ENCODE peak calls at places on chromosomes 1 and 21, in four cellular contexts. One of them, this sample, is unnamed.
A peak's percentile ranks its signal among the peaks of the same experiment; 100 is the strongest.

GRCh38 chr1:24416666-24417391 is 1.2 kb downstream of the NIPAL3 start:
- DNase-seq in SK-N-MC: no peak
- DNase-seq in endothelial cell of umbilical vein: no peak
- DNase-seq in K562: peak; percentile 53
- DNase-seq in this sample: peak; percentile 99

GRCh38 chr1:205983925-205984725 is 19.1 kb downstream of the RAB7B start:
- DNase-seq in SK-N-MC: no peak
- DNase-seq in endothelial cell of umbilical vein: peak; percentile 57
- DNase-seq in K562: peak; percentile 69
- DNase-seq in this sample: peak; percentile 51

GRCh38 chr1:92739669-92740524 is 45.0 kb downstream of the EVI5 start:
- DNase-seq in SK-N-MC: no peak
- DNase-seq in endothelial cell of umbilical vein: no peak
- DNase-seq in K562: no peak
- DNase-seq in this sample: no peak

GRCh38 chr1:94237291-94238226 is at the start of gene ARHGAP29:
- DNase-seq in SK-N-MC: no peak
- DNase-seq in endothelial cell of umbilical vein: peak; percentile 86
- DNase-seq in K562: peak; percentile 79
- DNase-seq in this sample: peak; percentile 39

GRCh38 chr1:214581785-214582184 is 21.2 kb upstream of the CENPF start:
- DNase-seq in SK-N-MC: no peak
- DNase-seq in endothelial cell of umbilical vein: peak; percentile 68
- DNase-seq in K562: no peak
- DNase-seq in this sample: peak; percentile 93

GRCh38 chr1:7646981-7647901 is 123.9 kb upstream of the VAMP3 start:
- DNase-seq in SK-N-MC: no peak
- DNase-seq in endothelial cell of umbilical vein: peak; percentile 36
- DNase-seq in K562: peak; percentile 94
- DNase-seq in this sample: no peak

GRCh38 chr1:154198756-154199562 is 7.1 kb upstream of the TPM3 start:
- DNase-seq in SK-N-MC: no peak
- DNase-seq in endothelial cell of umbilical vein: peak; percentile 78
- DNase-seq in K562: peak; percentile 75
- DNase-seq in this sample: peak; percentile 48

GRCh38 chr21:35324372-35325220 is 275.5 kb upstream of the RUNX1 start:
- DNase-seq in SK-N-MC: no peak
- DNase-seq in endothelial cell of umbilical vein: no peak
- DNase-seq in K562: no peak
- DNase-seq in this sample: peak; percentile 82

GRCh38 chr1:30652151-30652915 is 71.1 kb downstream of the MATN1 start:
- DNase-seq in SK-N-MC: no peak
- DNase-seq in endothelial cell of umbilical vein: no peak
- DNase-seq in K562: no peak
- DNase-seq in this sample: no peak

GRCh38 chr1:34715139-34715538 is 39.7 kb upstream of the GJB5 start:
- DNase-seq in SK-N-MC: no peak
- DNase-seq in endothelial cell of umbilical vein: no peak
- DNase-seq in K562: peak; percentile 41
- DNase-seq in this sample: no peak

GRCh38 chr1:208308221-208308620 is 64.0 kb upstream of the PLXNA2 start:
- DNase-seq in SK-N-MC: no peak
- DNase-seq in endothelial cell of umbilical vein: no peak
- DNase-seq in K562: no peak
- DNase-seq in this sample: no peak

GRCh38 chr1:10866314-10867091 is 70.1 kb upstream of the CASZ1 start:
- DNase-seq in SK-N-MC: no peak
- DNase-seq in endothelial cell of umbilical vein: no peak
- DNase-seq in K562: no peak
- DNase-seq in this sample: peak; percentile 16

GRCh38 chr1:173714759-173715537 is at the start of gene KLHL20:
- DNase-seq in SK-N-MC: peak; percentile 83
- DNase-seq in endothelial cell of umbilical vein: peak; percentile 93
- DNase-seq in K562: peak; percentile 72
- DNase-seq in this sample: peak; percentile 88
- TF ChIP-seq EZH2 in SK-N-MC: no peak
- TF ChIP-seq EZH2 in endothelial cell of umbilical vein: no peak
- TF ChIP-seq EZH2 in K562: no peak
- TF ChIP-seq EZH2 in this sample: no peak

DNA sequence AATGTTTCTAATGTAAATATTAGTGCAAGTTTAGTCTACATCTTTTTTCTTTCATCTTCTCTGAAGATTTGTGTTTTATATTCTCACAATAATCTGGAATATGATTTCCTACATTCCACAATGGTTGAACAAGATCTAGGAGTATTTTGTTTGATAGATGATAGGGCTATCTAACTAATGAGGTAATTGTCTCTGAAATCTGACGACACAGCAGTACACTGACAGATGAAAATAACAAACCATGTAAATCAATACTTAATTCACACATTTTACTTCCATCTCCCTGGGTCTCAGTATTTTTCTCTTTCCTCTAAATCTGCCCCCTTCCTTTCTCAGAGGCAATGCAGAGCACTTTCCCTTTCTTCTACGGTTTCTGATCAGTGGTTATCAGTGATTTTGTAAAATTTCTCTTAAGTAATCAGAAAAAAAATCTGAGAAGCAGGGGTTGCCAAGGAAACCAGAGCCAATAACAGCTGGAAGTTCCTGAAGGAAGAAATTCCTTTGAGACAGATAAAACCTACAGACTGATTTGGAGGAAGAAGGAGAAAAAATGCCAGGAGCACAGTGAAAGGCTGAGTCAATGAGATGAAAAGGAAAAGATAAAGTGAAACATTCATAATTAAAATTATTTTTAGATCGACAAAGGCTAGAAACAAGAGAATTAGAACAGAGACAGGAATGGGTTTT is 7.3 kb upstream of the ANKRD13C start:
- DNase-seq in SK-N-MC: peak; percentile 83
- DNase-seq in endothelial cell of umbilical vein: peak; percentile 70
- DNase-seq in K562: no peak
- DNase-seq in this sample: peak; percentile 79
- H3K27ac ChIP-seq in SK-N-MC: peak overlapping the region; percentile 94
- H3K27ac ChIP-seq in endothelial cell of umbilical vein: peak overlapping the region; percentile 13
- H3K27ac ChIP-seq in K562: no peak overlapping the region
- H3K27ac ChIP-seq in this sample: peak overlapping the region; percentile 40

DNA sequence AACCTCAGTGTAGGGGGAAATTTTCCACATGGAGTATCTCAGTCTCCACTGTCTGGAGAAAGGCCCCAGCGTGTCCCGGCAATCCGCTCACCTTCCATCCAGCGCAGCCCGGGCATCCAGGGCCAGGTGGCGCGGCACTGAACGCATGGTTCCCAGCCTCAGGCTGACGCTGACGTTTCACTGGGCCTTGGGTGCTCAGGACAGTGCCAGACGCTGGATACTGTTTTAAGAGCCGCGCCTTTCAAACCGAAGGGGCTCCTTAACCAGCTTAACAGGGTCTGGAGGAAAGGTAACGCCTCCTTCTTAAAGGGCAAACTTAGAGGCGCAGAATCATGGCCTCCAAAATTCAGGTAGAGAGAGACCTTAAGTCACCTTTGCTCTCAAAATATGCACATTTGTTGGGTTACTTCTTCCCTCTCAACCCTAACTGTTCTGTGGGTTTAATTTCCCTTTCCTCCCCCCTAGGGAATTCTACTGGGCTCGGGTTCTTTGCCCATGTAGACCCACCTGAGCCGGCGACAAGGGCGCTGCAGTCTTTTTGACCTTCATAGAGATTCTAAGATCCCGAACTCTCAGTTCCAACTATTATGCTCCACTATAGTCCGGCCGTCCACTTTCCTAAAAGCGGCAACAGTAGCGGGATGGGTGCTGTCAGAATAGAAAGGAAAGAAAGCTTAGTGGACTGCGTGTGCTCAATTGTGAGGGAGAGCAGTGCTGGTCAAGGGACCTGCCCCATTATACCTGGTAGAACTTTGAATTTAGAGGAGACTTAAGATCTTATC is 3.5 kb upstream of the LHX9 start:
- DNase-seq in SK-N-MC: no peak
- DNase-seq in endothelial cell of umbilical vein: no peak
- DNase-seq in K562: no peak
- DNase-seq in this sample: no peak
- TF ChIP-seq EZH2 in SK-N-MC: no peak
- TF ChIP-seq EZH2 in endothelial cell of umbilical vein: peak; percentile 56
- TF ChIP-seq EZH2 in K562: no peak
- TF ChIP-seq EZH2 in this sample: peak; percentile 29

DNA sequence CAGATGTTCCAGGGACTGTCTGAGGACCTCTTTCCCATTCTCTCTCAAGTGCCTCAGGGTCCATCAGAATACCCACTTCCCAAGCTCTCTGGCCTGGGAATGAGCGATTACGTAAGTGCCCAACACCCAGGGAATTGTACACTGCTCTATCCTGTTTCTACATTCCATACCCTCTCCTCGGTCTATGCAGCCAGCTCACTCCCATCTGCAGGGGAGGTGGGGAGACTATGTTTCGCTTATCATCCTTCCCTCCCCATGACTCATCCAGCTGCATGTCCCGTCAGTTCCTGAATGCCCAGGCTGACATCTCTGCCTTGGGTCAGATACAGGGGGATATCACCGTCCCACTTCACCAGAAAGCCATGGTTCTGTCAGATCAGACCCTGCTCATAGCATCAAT is 34.5 kb upstream of the CD1D start:
- DNase-seq in SK-N-MC: no peak
- DNase-seq in endothelial cell of umbilical vein: no peak
- DNase-seq in K562: no peak
- DNase-seq in this sample: peak; percentile 13
- H3K27ac ChIP-seq in SK-N-MC: no peak overlapping the region
- H3K27ac ChIP-seq in endothelial cell of umbilical vein: no peak overlapping the region
- H3K27ac ChIP-seq in K562: peak overlapping the region; percentile 51
- H3K27ac ChIP-seq in this sample: no peak overlapping the region

GRCh38 chr21:45236481-45236880 is 51.2 kb downstream of the POFUT2 start:
- DNase-seq in SK-N-MC: no peak
- DNase-seq in endothelial cell of umbilical vein: no peak
- DNase-seq in K562: no peak
- DNase-seq in this sample: no peak

GRCh38 chr21:45235488-45235887 is 52.2 kb downstream of the POFUT2 start:
- DNase-seq in SK-N-MC: no peak
- DNase-seq in endothelial cell of umbilical vein: no peak
- DNase-seq in K562: no peak
- DNase-seq in this sample: no peak

GRCh38 chr21:45234127-45234526 is 53.6 kb downstream of the POFUT2 start:
- DNase-seq in SK-N-MC: no peak
- DNase-seq in endothelial cell of umbilical vein: no peak
- DNase-seq in K562: no peak
- DNase-seq in this sample: no peak

DNA sequence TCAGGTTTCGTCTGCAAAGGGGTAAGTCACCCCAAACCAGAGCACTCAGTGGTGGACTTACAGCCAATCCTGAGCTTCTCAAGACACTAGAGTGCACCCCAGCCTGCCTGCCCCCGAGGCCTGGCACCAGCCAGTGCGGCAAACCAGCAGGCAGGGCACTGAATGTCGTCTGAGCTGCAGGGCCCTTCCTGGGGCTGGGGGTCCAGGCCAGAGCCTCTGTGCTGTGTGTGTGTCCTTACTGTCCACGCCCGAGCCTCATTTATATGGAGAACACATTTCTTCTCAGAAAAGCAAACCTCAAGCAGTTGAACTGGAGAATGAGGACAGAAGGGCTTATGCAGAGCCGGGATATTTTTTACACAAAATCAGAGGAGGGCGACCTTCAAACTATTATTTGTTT is 52.8 kb downstream of the POFUT2 start:
- DNase-seq in SK-N-MC: no peak
- DNase-seq in endothelial cell of umbilical vein: no peak
- DNase-seq in K562: no peak
- DNase-seq in this sample: no peak
- TF ChIP-seq EZH2 in SK-N-MC: no peak
- TF ChIP-seq EZH2 in endothelial cell of umbilical vein: no peak
- TF ChIP-seq EZH2 in K562: no peak
- TF ChIP-seq EZH2 in this sample: peak; percentile 24